ENCODE peak calls at places on chromosomes 13 and 19, in eight cellular contexts. One of them, this sample, is unnamed.

GRCh38 chr19:1343026-1343425 is 40.7 kb upstream of the NDUFS7 start:
- DNase-seq in osteoblast: no peak
- DNase-seq in IMR-90: no peak
- DNase-seq in adrenal gland: no peak
- DNase-seq in astrocyte of the spinal cord: no peak
- DNase-seq in gastrocnemius medialis: no peak
- DNase-seq in mammary epithelial cell: no peak
- DNase-seq in esophagus squamous epithelium: no peak
- DNase-seq in this sample: no peak

GRCh38 chr19:33755314-33756020 is 41.2 kb upstream of the KCTD15 start:
- DNase-seq in osteoblast: peak
- DNase-seq in IMR-90: no peak
- DNase-seq in adrenal gland: no peak
- DNase-seq in astrocyte of the spinal cord: no peak
- DNase-seq in gastrocnemius medialis: no peak
- DNase-seq in mammary epithelial cell: no peak
- DNase-seq in esophagus squamous epithelium: no peak
- DNase-seq in this sample: no peak

GRCh38 chr13:113552079-113552478 is 32.5 kb upstream of the TFDP1 start:
- DNase-seq in osteoblast: no peak
- DNase-seq in IMR-90: no peak
- DNase-seq in adrenal gland: no peak
- DNase-seq in astrocyte of the spinal cord: no peak
- DNase-seq in gastrocnemius medialis: no peak
- DNase-seq in mammary epithelial cell: no peak
- DNase-seq in esophagus squamous epithelium: no peak
- DNase-seq in this sample: no peak

GRCh38 chr13:109400192-109400591 is 386.2 kb downstream of the IRS2 start:
- DNase-seq in osteoblast: no peak
- DNase-seq in IMR-90: no peak
- DNase-seq in adrenal gland: peak
- DNase-seq in astrocyte of the spinal cord: no peak
- DNase-seq in gastrocnemius medialis: no peak
- DNase-seq in mammary epithelial cell: no peak
- DNase-seq in esophagus squamous epithelium: no peak
- DNase-seq in this sample: no peak

GRCh38 chr13:106145070-106145469 is 390.4 kb downstream of the EFNB2 start:
- DNase-seq in osteoblast: no peak
- DNase-seq in IMR-90: no peak
- DNase-seq in adrenal gland: no peak
- DNase-seq in astrocyte of the spinal cord: no peak
- DNase-seq in gastrocnemius medialis: no peak
- DNase-seq in mammary epithelial cell: no peak
- DNase-seq in esophagus squamous epithelium: no peak
- DNase-seq in this sample: no peak

GRCh38 chr13:32811297-32811800 is 204.9 kb upstream of the KL start:
- DNase-seq in osteoblast: no peak
- DNase-seq in IMR-90: no peak
- DNase-seq in adrenal gland: no peak
- DNase-seq in astrocyte of the spinal cord: peak
- DNase-seq in gastrocnemius medialis: no peak
- DNase-seq in mammary epithelial cell: no peak
- DNase-seq in esophagus squamous epithelium: no peak
- DNase-seq in this sample: no peak

GRCh38 chr13:73416093-73416492 is 357.3 kb downstream of the KLF5 start:
- DNase-seq in osteoblast: peak
- DNase-seq in IMR-90: no peak
- DNase-seq in adrenal gland: no peak
- DNase-seq in astrocyte of the spinal cord: peak
- DNase-seq in gastrocnemius medialis: no peak
- DNase-seq in mammary epithelial cell: no peak
- DNase-seq in esophagus squamous epithelium: no peak
- DNase-seq in this sample: peak

GRCh38 chr13:90696254-90696653 is 651.2 kb upstream of the MIR17HG start:
- DNase-seq in osteoblast: no peak
- DNase-seq in IMR-90: peak
- DNase-seq in adrenal gland: no peak
- DNase-seq in astrocyte of the spinal cord: peak
- DNase-seq in gastrocnemius medialis: no peak
- DNase-seq in mammary epithelial cell: peak
- DNase-seq in esophagus squamous epithelium: no peak
- DNase-seq in this sample: peak

GRCh38 chr19:13417054-13417453 is 89.2 kb downstream of the CACNA1A start:
- DNase-seq in osteoblast: no peak
- DNase-seq in IMR-90: no peak
- DNase-seq in adrenal gland: no peak
- DNase-seq in astrocyte of the spinal cord: no peak
- DNase-seq in gastrocnemius medialis: no peak
- DNase-seq in mammary epithelial cell: no peak
- DNase-seq in esophagus squamous epithelium: no peak
- DNase-seq in this sample: no peak

GRCh38 chr19:56670961-56671612 is 470 bp downstream of the ZNF835 start:
- DNase-seq in osteoblast: no peak
- DNase-seq in IMR-90: no peak
- DNase-seq in adrenal gland: no peak
- DNase-seq in astrocyte of the spinal cord: no peak
- DNase-seq in gastrocnemius medialis: no peak
- DNase-seq in mammary epithelial cell: no peak
- DNase-seq in esophagus squamous epithelium: no peak
- DNase-seq in this sample: no peak

GRCh38 chr13:23752111-23753001 is 136.8 kb downstream of the MIPEP start:
- DNase-seq in osteoblast: no peak
- DNase-seq in IMR-90: peak
- DNase-seq in adrenal gland: no peak
- DNase-seq in astrocyte of the spinal cord: peak
- DNase-seq in gastrocnemius medialis: no peak
- DNase-seq in mammary epithelial cell: no peak
- DNase-seq in esophagus squamous epithelium: no peak
- DNase-seq in this sample: no peak

GRCh38 chr19:49746206-49746958 is 16.7 kb downstream of the TSKS start:
- DNase-seq in osteoblast: peak
- DNase-seq in IMR-90: no peak
- DNase-seq in adrenal gland: peak
- DNase-seq in astrocyte of the spinal cord: peak
- DNase-seq in gastrocnemius medialis: peak
- DNase-seq in mammary epithelial cell: no peak
- DNase-seq in esophagus squamous epithelium: no peak
- DNase-seq in this sample: no peak

GRCh38 chr19:33868076-33868735 is 71.5 kb downstream of the KCTD15 start:
- DNase-seq in osteoblast: no peak
- DNase-seq in IMR-90: no peak
- DNase-seq in adrenal gland: no peak
- DNase-seq in astrocyte of the spinal cord: no peak
- DNase-seq in gastrocnemius medialis: no peak
- DNase-seq in mammary epithelial cell: no peak
- DNase-seq in esophagus squamous epithelium: no peak
- DNase-seq in this sample: no peak

GRCh38 chr19:16591803-16592556 is 19.8 kb upstream of the SLC35E1 start:
- DNase-seq in osteoblast: peak
- DNase-seq in IMR-90: peak
- DNase-seq in adrenal gland: peak
- DNase-seq in astrocyte of the spinal cord: no peak
- DNase-seq in gastrocnemius medialis: no peak
- DNase-seq in mammary epithelial cell: peak
- DNase-seq in esophagus squamous epithelium: no peak
- DNase-seq in this sample: no peak

GRCh38 chr13:109436841-109437240 is 349.5 kb downstream of the IRS2 start:
- DNase-seq in osteoblast: no peak
- DNase-seq in IMR-90: no peak
- DNase-seq in adrenal gland: no peak
- DNase-seq in astrocyte of the spinal cord: no peak
- DNase-seq in gastrocnemius medialis: no peak
- DNase-seq in mammary epithelial cell: peak
- DNase-seq in esophagus squamous epithelium: no peak
- DNase-seq in this sample: no peak

GRCh38 chr19:12804051-12804450 is 2.2 kb downstream of the THSD8 start:
- DNase-seq in osteoblast: no peak
- DNase-seq in IMR-90: no peak
- DNase-seq in adrenal gland: no peak
- DNase-seq in astrocyte of the spinal cord: no peak
- DNase-seq in gastrocnemius medialis: no peak
- DNase-seq in mammary epithelial cell: no peak
- DNase-seq in esophagus squamous epithelium: no peak
- DNase-seq in this sample: no peak

GRCh38 chr13:42101821-42102580 is 53.6 kb downstream of the DGKH start:
- DNase-seq in osteoblast: peak
- DNase-seq in IMR-90: no peak
- DNase-seq in adrenal gland: peak
- DNase-seq in astrocyte of the spinal cord: no peak
- DNase-seq in gastrocnemius medialis: peak
- DNase-seq in mammary epithelial cell: no peak
- DNase-seq in esophagus squamous epithelium: no peak
- DNase-seq in this sample: no peak
- TF ChIP-seq CTCF in osteoblast: no peak
- TF ChIP-seq CTCF in IMR-90: no peak
- TF ChIP-seq CTCF in adrenal gland: no peak
- TF ChIP-seq CTCF in astrocyte of the spinal cord: no peak
- TF ChIP-seq CTCF in gastrocnemius medialis: no peak
- TF ChIP-seq CTCF in mammary epithelial cell: no peak
- TF ChIP-seq CTCF in esophagus squamous epithelium: no peak
- TF ChIP-seq CTCF in this sample: no peak

DNA sequence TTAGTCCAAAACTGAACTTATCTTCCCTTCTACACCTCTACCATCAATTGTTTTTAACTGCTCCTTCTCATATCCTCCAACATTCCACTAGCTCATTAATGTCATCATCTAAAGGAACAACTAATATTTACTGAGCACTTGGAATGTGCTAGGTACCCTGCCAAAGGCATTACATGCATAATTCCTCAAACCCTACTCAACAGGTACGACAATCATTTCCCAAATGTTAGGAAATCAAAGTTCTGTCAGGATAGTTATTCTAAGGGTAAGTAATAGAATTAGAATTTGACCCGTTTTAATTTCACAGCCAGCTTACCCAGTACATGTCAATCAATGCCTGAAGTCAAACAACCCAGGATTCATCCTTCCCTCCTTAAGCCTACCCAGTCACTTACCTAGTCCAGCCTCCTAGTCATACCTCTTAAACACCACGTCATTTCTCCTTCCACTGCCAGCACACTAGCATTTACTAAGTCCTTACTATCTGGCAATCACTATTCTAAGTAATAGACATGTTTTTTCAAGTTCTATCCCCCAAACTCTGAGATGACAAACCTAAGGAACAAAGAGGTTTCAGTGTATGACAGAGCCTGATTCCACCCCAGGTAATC is 2.4 kb downstream of the LNX2 start:
- DNase-seq in osteoblast: peak
- DNase-seq in IMR-90: no peak
- DNase-seq in adrenal gland: no peak
- DNase-seq in astrocyte of the spinal cord: no peak
- DNase-seq in gastrocnemius medialis: no peak
- DNase-seq in mammary epithelial cell: peak
- DNase-seq in esophagus squamous epithelium: no peak
- DNase-seq in this sample: no peak
- H3K4me3 ChIP-seq in osteoblast: no peak
- H3K4me3 ChIP-seq in IMR-90: no peak
- H3K4me3 ChIP-seq in adrenal gland: no peak
- H3K4me3 ChIP-seq in astrocyte of the spinal cord: no peak
- H3K4me3 ChIP-seq in gastrocnemius medialis: no peak
- H3K4me3 ChIP-seq in mammary epithelial cell: peak
- H3K4me3 ChIP-seq in esophagus squamous epithelium: no peak
- H3K4me3 ChIP-seq in this sample: no peak

DNA sequence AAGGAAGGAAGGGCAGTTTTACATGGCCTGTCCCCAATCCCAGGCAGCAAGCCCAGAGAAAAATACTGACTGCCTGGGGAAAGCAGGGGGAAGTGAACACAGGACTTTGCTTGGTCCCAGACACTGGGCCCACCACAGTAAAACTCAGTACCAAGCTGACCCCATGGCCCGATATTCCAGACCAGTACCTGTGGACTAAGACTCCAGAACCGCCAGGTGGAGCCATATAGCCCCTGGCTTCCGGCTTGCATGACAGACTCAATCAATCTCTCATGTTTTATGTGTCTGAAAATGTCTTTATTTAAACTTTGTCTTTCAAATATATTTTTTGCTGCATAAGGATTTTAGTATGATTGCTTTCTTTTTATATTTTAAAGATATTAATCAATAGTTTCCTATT is 767.9 kb upstream of the SLITRK6 start:
- DNase-seq in osteoblast: no peak
- DNase-seq in IMR-90: no peak
- DNase-seq in adrenal gland: no peak
- DNase-seq in astrocyte of the spinal cord: no peak
- DNase-seq in gastrocnemius medialis: no peak
- DNase-seq in mammary epithelial cell: no peak
- DNase-seq in esophagus squamous epithelium: no peak
- DNase-seq in this sample: no peak
- TF ChIP-seq CTCF in osteoblast: no peak
- TF ChIP-seq CTCF in IMR-90: no peak
- TF ChIP-seq CTCF in adrenal gland: peak
- TF ChIP-seq CTCF in astrocyte of the spinal cord: no peak
- TF ChIP-seq CTCF in gastrocnemius medialis: no peak
- TF ChIP-seq CTCF in mammary epithelial cell: peak
- TF ChIP-seq CTCF in esophagus squamous epithelium: no peak
- TF ChIP-seq CTCF in this sample: no peak

DNA sequence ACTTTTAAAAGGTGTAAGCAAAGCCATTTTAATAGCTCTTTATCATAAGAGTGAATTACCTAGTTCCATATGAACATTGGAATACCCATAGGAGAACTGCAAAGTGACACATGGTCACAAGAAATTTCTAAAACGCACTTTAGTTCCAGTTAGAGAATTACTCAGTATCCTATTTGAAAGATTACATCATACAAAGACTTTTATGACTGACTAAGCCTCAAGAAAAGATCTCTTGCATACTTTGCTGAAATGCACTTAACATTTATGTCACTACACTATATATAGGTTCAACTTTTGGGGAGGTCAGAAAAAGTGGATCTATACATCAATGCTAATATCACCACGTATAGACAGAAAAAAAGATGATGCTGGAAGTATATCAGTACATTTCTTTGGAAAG is 7.1 kb downstream of the PCDH9 start:
- DNase-seq in osteoblast: no peak
- DNase-seq in IMR-90: peak
- DNase-seq in adrenal gland: no peak
- DNase-seq in astrocyte of the spinal cord: peak
- DNase-seq in gastrocnemius medialis: no peak
- DNase-seq in mammary epithelial cell: no peak
- DNase-seq in esophagus squamous epithelium: no peak
- DNase-seq in this sample: no peak
- H3K4me3 ChIP-seq in osteoblast: no peak
- H3K4me3 ChIP-seq in IMR-90: no peak
- H3K4me3 ChIP-seq in adrenal gland: no peak
- H3K4me3 ChIP-seq in astrocyte of the spinal cord: no peak
- H3K4me3 ChIP-seq in gastrocnemius medialis: no peak
- H3K4me3 ChIP-seq in mammary epithelial cell: no peak
- H3K4me3 ChIP-seq in esophagus squamous epithelium: no peak
- H3K4me3 ChIP-seq in this sample: no peak